ENCODE peak calls at places on chromosomes 13 and 19, in four cellular contexts. Y is cardiac fibroblast, A is GM23338, L is body of pancreas. P is an unnamed sample.

GRCh38 chr13:41955605-41956004 is 5.3 kb downstream of the VWA8 start:
- DNase-seq in Y (no peak), A (no peak), L (no peak), P (no peak)

GRCh38 chr13:35794734-35795389 is 318.4 kb upstream of the MAB21L1 start:
- DNase-seq in Y (no peak), A (no peak), L (no peak), P (no peak)

GRCh38 chr19:33819875-33820781 is 23.5 kb downstream of the KCTD15 start:
- DNase-seq in Y (peak; percentile 87), A (peak; percentile 84), L (peak; percentile 75), P (peak; percentile 23)

GRCh38 chr13:57665471-57665870 is 33.9 kb downstream of the PCDH17 start:
- DNase-seq in Y (no peak), A (no peak), L (no peak), P (no peak)

GRCh38 chr13:27476943-27477681 is 26.7 kb upstream of the MTIF3 start:
- DNase-seq in Y (no peak), A (no peak), L (peak; percentile 79), P (peak; percentile 29)

GRCh38 chr13:52832268-52832667 is 16.2 kb downstream of the PCDH8 start:
- DNase-seq in Y (no peak), A (no peak), L (no peak), P (no peak)

GRCh38 chr19:11256189-11256588 is 6.1 kb downstream of the DOCK6 start:
- DNase-seq in Y (peak; percentile 59), A (no peak), L (no peak), P (no peak)

GRCh38 chr19:35704218-35704617 is at the start of gene ZBTB32:
- DNase-seq in Y (peak; percentile 60), A (peak; percentile 90), L (no peak), P (peak; percentile 56)

GRCh38 chr13:52348983-52349780 is 56.8 kb downstream of the THSD1 start:
- DNase-seq in Y (peak; percentile 48), A (no peak), L (no peak), P (peak; percentile 46)

GRCh38 chr13:24365191-24365590 is 55.8 kb downstream of the C1QTNF9 start:
- DNase-seq in Y (no peak), A (no peak), L (no peak), P (no peak)

GRCh38 chr19:46608581-46609345 is 7.6 kb downstream of the CALM3 start:
- DNase-seq in Y (no peak), A (no peak), L (no peak), P (no peak)

GRCh38 chr13:77437267-77437666 is 98.2 kb upstream of the SCEL start:
- DNase-seq in Y (no peak), A (no peak), L (no peak), P (no peak)

GRCh38 chr13:32446778-32447465 is 19.0 kb upstream of the N4BP2L1 start:
- DNase-seq in Y (peak; percentile 27), A (no peak), L (no peak), P (no peak)

GRCh38 chr19:19630062-19630414 is 2.0 kb upstream of the LPAR2 start:
- DNase-seq in Y (no peak), A (no peak), L (no peak), P (no peak)

GRCh38 chr13:110106726-110107125 is 200.2 kb downstream of the COL4A1 start:
- DNase-seq in Y (peak; percentile 83), A (no peak), L (peak; percentile 53), P (no peak)

GRCh38 chr13:97111705-97112104 is 110.4 kb upstream of the MBNL2 start:
- DNase-seq in Y (no peak), A (no peak), L (no peak), P (no peak)

GRCh38 chr13:110811008-110811720 is 97.7 kb downstream of the ING1 start:
- DNase-seq in Y (no peak), A (no peak), L (no peak), P (no peak)

GRCh38 chr13:99176309-99177276 is 24.1 kb upstream of the UBAC2 start:
- DNase-seq in Y (peak; percentile 62), A (peak; percentile 94), L (peak; percentile 78), P (peak; percentile 38)

GRCh38 chr13:20823071-20823470 is 49.3 kb upstream of the EEF1AKMT1 start:
- DNase-seq in Y (no peak), A (no peak), L (no peak), P (no peak)
- H3K4me3 ChIP-seq in Y (no peak overlapping the region), A (no peak overlapping the region), L (no peak overlapping the region), P (no peak overlapping the region)

GRCh38 chr13:92143766-92144165 is 745.3 kb downstream of the GPC5 start:
- DNase-seq in Y (no peak), A (no peak), L (no peak), P (no peak)
- H3K4me3 ChIP-seq in Y (no peak overlapping the region), A (no peak overlapping the region), L (no peak overlapping the region), P (no peak overlapping the region)

GRCh38 chr13:50286376-50286775 is 271.1 kb downstream of the KCNRG start:
- DNase-seq in Y (no peak), A (no peak), L (no peak), P (no peak)
- H3K4me3 ChIP-seq in Y (no peak overlapping the region), A (no peak overlapping the region), L (no peak overlapping the region), P (no peak overlapping the region)

GRCh38 chr19:17873661-17874422 is 2.1 kb downstream of the SLC5A5 start:
- DNase-seq in Y (no peak), A (peak; percentile 94), L (no peak), P (no peak)

GRCh38 chr19:17872251-17873001 is 681 bp downstream of the SLC5A5 start:
- DNase-seq in Y (no peak), A (peak; percentile 39), L (no peak), P (no peak)

GRCh38 chr19:17871032-17871877 is 490 bp upstream of the SLC5A5 start:
- DNase-seq in Y (no peak), A (no peak), L (no peak), P (no peak)

GRCh38 chr19:17869114-17869608 is 2.6 kb upstream of the SLC5A5 start:
- DNase-seq in Y (no peak), A (peak; percentile 91), L (no peak), P (no peak)

GRCh38 chr19:17871878-17872250 is at the start of gene SLC5A5:
- DNase-seq in Y (no peak), A (peak; percentile 42), L (no peak), P (no peak)
- H3K4me3 ChIP-seq in Y (no peak within 1 kb of the TSS), A (peak within 1 kb of the TSS; percentile 30), L (no peak within 1 kb of the TSS), P (no peak within 1 kb of the TSS)

DNA sequence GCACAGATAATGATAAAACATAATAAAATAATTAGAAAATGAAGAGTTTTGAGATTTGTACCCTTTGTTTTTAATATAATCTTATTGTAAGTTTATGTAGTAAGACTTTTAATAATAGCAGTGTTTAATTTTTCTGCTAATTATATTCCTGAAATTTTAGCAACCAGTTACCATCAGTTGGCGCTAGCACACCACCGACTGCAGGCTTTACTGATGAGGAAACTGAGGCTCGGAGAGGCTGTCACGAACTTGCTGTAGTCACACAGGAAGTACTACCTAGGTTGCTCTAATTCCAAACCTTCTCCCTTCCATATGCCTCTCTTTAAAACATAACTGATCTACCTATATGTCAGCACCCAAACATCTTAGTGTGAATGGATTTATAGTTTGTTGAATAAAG is 1.0 kb upstream of the RFXAP start:
- DNase-seq in Y (no peak), A (no peak), L (no peak), P (no peak)
- H3K4me3 ChIP-seq in Y (no peak overlapping the region), A (peak overlapping the region; percentile 79), L (no peak overlapping the region), P (no peak overlapping the region)

GRCh38 chr13:112270951-112271350 is 105.2 kb upstream of the SPACA7 start:
- DNase-seq in Y (no peak), A (no peak), L (no peak), P (no peak)
- H3K4me3 ChIP-seq in Y (no peak overlapping the region), A (no peak overlapping the region), L (no peak overlapping the region), P (no peak overlapping the region)

GRCh38 chr13:30375436-30375835 is 46.9 kb upstream of the UBE2L5 start:
- DNase-seq in Y (no peak), A (no peak), L (no peak), P (no peak)

GRCh38 chr13:30370916-30371521 is 51.3 kb upstream of the UBE2L5 start:
- DNase-seq in Y (no peak), A (no peak), L (no peak), P (no peak)

GRCh38 chr13:30373727-30374126 is 48.6 kb upstream of the UBE2L5 start:
- DNase-seq in Y (no peak), A (no peak), L (no peak), P (no peak)

GRCh38 chr13:30370146-30370545 is 52.1 kb upstream of the UBE2L5 start:
- DNase-seq in Y (no peak), A (no peak), L (no peak), P (no peak)

DNA sequence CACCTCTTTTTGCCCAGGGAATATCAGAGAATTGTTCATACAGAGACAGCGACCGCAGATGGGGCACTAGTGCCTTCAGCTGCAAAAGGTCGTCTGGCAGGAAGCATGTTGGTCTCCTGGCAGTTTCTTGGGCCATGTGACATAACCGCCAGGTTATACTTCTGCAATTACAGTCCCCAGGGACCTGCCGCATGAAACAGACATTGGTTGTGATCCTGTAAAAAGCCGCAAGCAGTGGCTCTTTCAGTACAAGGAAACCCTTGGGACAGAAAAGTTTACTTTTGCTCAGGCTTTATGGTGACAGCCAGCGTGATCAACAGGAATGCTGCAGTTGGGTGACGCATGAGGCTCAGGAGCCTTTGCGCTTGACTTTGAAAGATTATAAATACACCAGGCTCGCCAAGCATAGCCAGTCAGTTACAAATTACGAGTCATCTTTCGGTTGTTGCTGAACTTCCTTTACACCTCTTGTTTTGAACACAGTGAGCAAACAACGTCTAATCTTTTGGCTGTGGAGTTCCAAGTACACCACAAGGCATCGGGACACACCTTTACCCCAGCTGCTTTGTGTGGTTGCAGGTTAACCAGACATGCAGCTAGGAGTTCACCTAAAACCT is 50.5 kb upstream of the UBE2L5 start:
- DNase-seq in Y (no peak), A (no peak), L (peak; percentile 61), P (peak; percentile 57)
- H3K4me3 ChIP-seq in Y (no peak overlapping the region), A (no peak overlapping the region), L (no peak overlapping the region), P (no peak overlapping the region)

GRCh38 chr19:15194938-15195337 is 5.9 kb downstream of the NOTCH3 start:
- DNase-seq in Y (peak; percentile 48), A (no peak), L (peak; percentile 25), P (peak; percentile 85)

GRCh38 chr19:15196683-15197005 is 4.2 kb downstream of the NOTCH3 start:
- DNase-seq in Y (no peak), A (no peak), L (no peak), P (no peak)

GRCh38 chr19:15197275-15198005 is 3.4 kb downstream of the NOTCH3 start:
- DNase-seq in Y (peak; percentile 46), A (no peak), L (peak; percentile 33), P (no peak)

GRCh38 chr19:15195987-15196682 is 4.7 kb downstream of the NOTCH3 start:
- DNase-seq in Y (no peak), A (peak; percentile 97), L (peak; percentile 95), P (peak; percentile 20)

DNA sequence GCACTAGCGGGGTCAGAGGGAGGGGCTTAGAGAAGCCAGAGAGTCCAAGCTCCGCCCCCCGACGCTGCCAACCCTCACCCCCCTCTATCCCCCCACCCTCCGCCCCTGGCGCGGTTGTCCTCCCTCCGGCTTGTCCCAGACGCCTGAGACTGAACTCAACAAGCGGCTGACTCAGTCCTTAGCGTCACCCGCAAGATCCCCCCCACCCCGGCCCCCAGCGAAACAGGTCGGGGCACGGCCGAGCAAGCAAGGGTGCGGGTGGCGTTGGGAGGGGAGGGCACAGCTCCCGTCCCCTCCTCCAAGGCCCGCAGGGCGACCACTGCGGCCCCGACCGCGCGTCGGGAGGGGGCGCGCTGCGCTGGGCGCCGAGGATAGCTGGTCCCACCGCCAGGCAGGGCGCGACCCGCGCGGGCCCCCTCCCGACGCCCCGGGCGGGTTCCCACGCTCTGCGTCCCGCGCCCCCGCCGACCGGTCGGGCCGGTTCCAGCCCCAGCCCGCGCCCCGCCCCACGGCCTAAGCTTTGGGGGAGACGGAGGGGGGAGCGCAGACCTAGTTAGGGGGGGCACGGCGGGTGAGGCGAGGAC is 5.3 kb downstream of the NOTCH3 start:
- DNase-seq in Y (peak; percentile 65), A (peak; percentile 93), L (peak; percentile 75), P (peak; percentile 79)
- H3K4me3 ChIP-seq in Y (peak overlapping the region; percentile 34), A (peak overlapping the region; percentile 66), L (peak overlapping the region; percentile 28), P (peak overlapping the region; percentile 44)